ENCODE peak calls at places on chromosomes 3 and 15, in six cellular contexts. O, T, Y, U, I and V are unnamed samples.

GRCh38 chr15:50675524-50676144 is 11.0 kb downstream of the TRPM7 start:
- DNase-seq in T (no peak), I (no peak), Y (no peak), O (no peak), U (peak), V (no peak)

GRCh38 chr3:110495201-110495927 is 576.3 kb upstream of the NECTIN3 start:
- DNase-seq in O (no peak), I (no peak), T (no peak), Y (no peak), U (no peak), V (no peak)

GRCh38 chr15:98800437-98801233 is 152.3 kb downstream of the IGF1R start:
- DNase-seq in T (peak), Y (no peak), U (peak), I (peak), O (no peak), V (no peak)

GRCh38 chr15:89333011-89333860 is 1.4 kb downstream of the POLG start:
- DNase-seq in O (no peak), I (no peak), U (no peak), Y (no peak), T (no peak), V (no peak)

GRCh38 chr3:150216041-150216811 is 191.9 kb upstream of the TSC22D2 start:
- DNase-seq in U (peak), O (no peak), T (peak), I (no peak), Y (no peak), V (no peak)

GRCh38 chr15:92618121-92618520 is 37.5 kb downstream of the FAM174B start:
- DNase-seq in O (no peak), Y (no peak), I (no peak), T (no peak), U (no peak), V (no peak)

GRCh38 chr3:191762323-191762960 is 301.5 kb downstream of the PYDC2 start:
- DNase-seq in T (no peak), Y (no peak), I (no peak), O (no peak), U (peak), V (no peak)

GRCh38 chr15:57555270-57555669 is 36.4 kb upstream of the MYZAP start:
- DNase-seq in U (no peak), Y (no peak), I (no peak), T (no peak), O (no peak), V (no peak)

GRCh38 chr3:64190517-64191515 is 34.5 kb downstream of the PRICKLE2 start:
- DNase-seq in U (peak), Y (no peak), T (no peak), O (no peak), I (peak), V (no peak)

GRCh38 chr3:72485649-72486048 is 362.6 kb downstream of the SHQ1 start:
- DNase-seq in T (no peak), Y (no peak), O (no peak), U (peak), I (no peak), V (no peak)

GRCh38 chr3:9898467-9899229 is 4.0 kb upstream of the IL17RE start:
- DNase-seq in T (no peak), O (no peak), I (no peak), U (no peak), Y (no peak), V (no peak)

GRCh38 chr3:45826321-45826720 is 15.6 kb downstream of the LZTFL1 start:
- DNase-seq in U (no peak), T (no peak), O (no peak), I (no peak), Y (no peak), V (no peak)

GRCh38 chr3:107690522-107691138 is 167.9 kb downstream of the BBX start:
- DNase-seq in U (peak), O (no peak), Y (no peak), T (peak), I (peak), V (no peak)

GRCh38 chr3:160852856-160853255 is 96.8 kb downstream of the PPM1L start:
- DNase-seq in U (no peak), I (no peak), T (no peak), Y (no peak), O (no peak), V (no peak)

GRCh38 chr15:96264801-96265515 is 65.5 kb upstream of the NR2F2 start:
- DNase-seq in Y (no peak), I (no peak), O (no peak), U (peak), T (no peak), V (no peak)

GRCh38 chr3:157589168-157589567 is 86.0 kb upstream of the VEPH1 start:
- DNase-seq in T (no peak), U (no peak), Y (no peak), I (no peak), O (no peak), V (no peak)

GRCh38 chr3:50150863-50151686 is 4.0 kb upstream of the SEMA3F start:
- DNase-seq in U (no peak), O (no peak), Y (no peak), I (no peak), T (no peak), V (no peak)

GRCh38 chr3:128432898-128433629 is 33.6 kb downstream of the DNAJB8 start:
- DNase-seq in Y (no peak), I (no peak), O (no peak), U (peak), T (no peak), V (no peak)

GRCh38 chr15:30962079-30962478 is 29.3 kb downstream of the MTMR10 start:
- DNase-seq in U (no peak), Y (no peak), I (no peak), O (no peak), T (no peak), V (no peak)

GRCh38 chr15:100457201-100457600 is 71.5 kb downstream of the CERS3 start:
- DNase-seq in Y (no peak), I (no peak), T (no peak), O (no peak), U (no peak), V (no peak)

GRCh38 chr3:189629803-189630455 is 1.3 kb upstream of the TP63 start:
- DNase-seq in U (no peak), Y (no peak), I (no peak), T (no peak), O (no peak), V (no peak)

GRCh38 chr3:101976473-101976872 is 127.2 kb downstream of the NFKBIZ start:
- DNase-seq in Y (no peak), U (peak), I (no peak), T (no peak), O (no peak), V (no peak)

GRCh38 chr3:78645628-78646310 is 1122.0 kb downstream of the ROBO1 start:
- DNase-seq in U (peak), O (no peak), T (peak), Y (no peak), I (peak), V (no peak)

GRCh38 chr15:99305761-99306505 is 54.7 kb downstream of the LRRC28 start:
- DNase-seq in I (peak), T (peak), U (peak), O (no peak), Y (no peak), V (no peak)

GRCh38 chr3:171867976-171868375 is 24.8 kb downstream of the TMEM212 start:
- DNase-seq in T (no peak), U (no peak), Y (no peak), O (no peak), I (no peak), V (no peak)

GRCh38 chr3:30511524-30512278 is 94.7 kb upstream of the TGFBR2 start:
- DNase-seq in U (peak), I (peak), T (no peak), O (no peak), Y (no peak), V (no peak)

GRCh38 chr3:10546181-10546624 is 40.8 kb upstream of the ATP2B2 start:
- DNase-seq in U (no peak), I (no peak), O (no peak), Y (no peak), T (no peak), V (no peak)

GRCh38 chr3:126548556-126549466 is 9.9 kb downstream of the C3orf22 start:
- DNase-seq in U (no peak), O (no peak), Y (no peak), I (no peak), T (no peak), V (peak)

GRCh38 chr15:64527263-64527984 is 67.0 kb downstream of the ZNF609 start:
- DNase-seq in I (peak), O (no peak), U (peak), T (no peak), Y (no peak), V (no peak)

GRCh38 chr15:44536298-44536961 is 517 bp upstream of the EIF3J start:
- DNase-seq in I (peak), Y (no peak), O (no peak), U (peak), T (no peak), V (no peak)

GRCh38 chr3:141108002-141108401 is 56.9 kb downstream of the SPSB4 start:
- DNase-seq in O (no peak), I (no peak), U (no peak), T (no peak), Y (no peak), V (no peak)

GRCh38 chr3:22377421-22377820 is 626.4 kb upstream of the ZNF385D start:
- DNase-seq in U (peak), Y (no peak), T (no peak), O (no peak), I (no peak), V (no peak)